ENCODE peak calls at places on chromosomes 6 and 20, in seven cellular contexts. One of them, this sample, is unnamed.

GRCh38 chr20:41041693-41042092 is 13.1 kb downstream of the TOP1 start:
- DNase-seq in EH: no peak
- DNase-seq in coronary artery: no peak
- DNase-seq in NCI-H187: no peak
- DNase-seq in MG63: no peak
- DNase-seq in H9: no peak
- DNase-seq in non-pigmented ciliary epithelial cell: no peak
- DNase-seq in this sample: no peak

GRCh38 chr6:7042056-7042653 is 65.6 kb upstream of the RREB1 start:
- DNase-seq in EH: peak
- DNase-seq in non-pigmented ciliary epithelial cell: no peak
- DNase-seq in H9: no peak
- DNase-seq in MG63: peak
- DNase-seq in NCI-H187: no peak
- DNase-seq in coronary artery: no peak
- DNase-seq in this sample: no peak

GRCh38 chr6:138692058-138692977 is 81.3 kb upstream of the CCDC28A start:
- DNase-seq in NCI-H187: peak
- DNase-seq in H9: peak
- DNase-seq in MG63: peak
- DNase-seq in coronary artery: peak
- DNase-seq in EH: peak
- DNase-seq in non-pigmented ciliary epithelial cell: no peak
- DNase-seq in this sample: no peak

GRCh38 chr20:49647509-49647908 is 66.2 kb downstream of the B4GALT5 start:
- DNase-seq in H9: no peak
- DNase-seq in EH: peak
- DNase-seq in coronary artery: no peak
- DNase-seq in MG63: no peak
- DNase-seq in NCI-H187: no peak
- DNase-seq in non-pigmented ciliary epithelial cell: no peak
- DNase-seq in this sample: no peak

GRCh38 chr6:105397987-105398386 is 4.9 kb downstream of the PREP start:
- DNase-seq in EH: no peak
- DNase-seq in non-pigmented ciliary epithelial cell: no peak
- DNase-seq in H9: no peak
- DNase-seq in coronary artery: no peak
- DNase-seq in MG63: no peak
- DNase-seq in NCI-H187: no peak
- DNase-seq in this sample: no peak

GRCh38 chr6:134029495-134030455 is 22.6 kb downstream of the SLC2A12 start:
- DNase-seq in NCI-H187: no peak
- DNase-seq in MG63: no peak
- DNase-seq in non-pigmented ciliary epithelial cell: no peak
- DNase-seq in H9: no peak
- DNase-seq in coronary artery: no peak
- DNase-seq in EH: peak
- DNase-seq in this sample: no peak

GRCh38 chr6:2245103-2245953 is at the start of gene GMDS:
- DNase-seq in non-pigmented ciliary epithelial cell: no peak
- DNase-seq in NCI-H187: peak
- DNase-seq in EH: peak
- DNase-seq in coronary artery: peak
- DNase-seq in H9: peak
- DNase-seq in MG63: peak
- DNase-seq in this sample: peak

GRCh38 chr20:25324412-25324811 is 66.2 kb downstream of the ABHD12 start:
- DNase-seq in H9: peak
- DNase-seq in MG63: no peak
- DNase-seq in NCI-H187: no peak
- DNase-seq in non-pigmented ciliary epithelial cell: no peak
- DNase-seq in coronary artery: no peak
- DNase-seq in EH: no peak
- DNase-seq in this sample: peak

GRCh38 chr6:31383149-31383548 is 20.2 kb upstream of the MICA start:
- DNase-seq in H9: no peak
- DNase-seq in EH: peak
- DNase-seq in coronary artery: no peak
- DNase-seq in non-pigmented ciliary epithelial cell: no peak
- DNase-seq in NCI-H187: no peak
- DNase-seq in MG63: no peak
- DNase-seq in this sample: no peak

GRCh38 chr6:1540864-1541521 is 68.7 kb upstream of the FOXC1 start:
- DNase-seq in coronary artery: no peak
- DNase-seq in EH: no peak
- DNase-seq in NCI-H187: no peak
- DNase-seq in MG63: no peak
- DNase-seq in non-pigmented ciliary epithelial cell: no peak
- DNase-seq in H9: no peak
- DNase-seq in this sample: no peak

GRCh38 chr20:53867741-53868351 is 202.5 kb downstream of the BCAS1 start:
- DNase-seq in MG63: no peak
- DNase-seq in NCI-H187: no peak
- DNase-seq in EH: no peak
- DNase-seq in H9: no peak
- DNase-seq in non-pigmented ciliary epithelial cell: no peak
- DNase-seq in coronary artery: no peak
- DNase-seq in this sample: no peak

GRCh38 chr6:139588076-139588639 is 213.7 kb upstream of the CITED2 start:
- DNase-seq in H9: no peak
- DNase-seq in EH: peak
- DNase-seq in coronary artery: no peak
- DNase-seq in MG63: peak
- DNase-seq in NCI-H187: peak
- DNase-seq in non-pigmented ciliary epithelial cell: no peak
- DNase-seq in this sample: no peak

GRCh38 chr6:166558156-166559025 is 28.1 kb downstream of the RAMACL start:
- DNase-seq in NCI-H187: no peak
- DNase-seq in coronary artery: no peak
- DNase-seq in MG63: no peak
- DNase-seq in non-pigmented ciliary epithelial cell: no peak
- DNase-seq in EH: no peak
- DNase-seq in H9: no peak
- DNase-seq in this sample: no peak

GRCh38 chr6:158853072-158853871 is 34.1 kb upstream of the EZR start:
- DNase-seq in NCI-H187: no peak
- DNase-seq in MG63: peak
- DNase-seq in H9: peak
- DNase-seq in EH: peak
- DNase-seq in coronary artery: no peak
- DNase-seq in non-pigmented ciliary epithelial cell: peak
- DNase-seq in this sample: no peak

GRCh38 chr6:106804238-106805016 is 170.1 kb downstream of the CD24 start:
- DNase-seq in coronary artery: no peak
- DNase-seq in non-pigmented ciliary epithelial cell: no peak
- DNase-seq in EH: peak
- DNase-seq in NCI-H187: no peak
- DNase-seq in MG63: no peak
- DNase-seq in H9: peak
- DNase-seq in this sample: no peak

GRCh38 chr6:26403888-26404287 is 1.8 kb downstream of the BTN3A1 start:
- DNase-seq in coronary artery: no peak
- DNase-seq in MG63: no peak
- DNase-seq in EH: no peak
- DNase-seq in NCI-H187: no peak
- DNase-seq in non-pigmented ciliary epithelial cell: no peak
- DNase-seq in H9: no peak
- DNase-seq in this sample: no peak

GRCh38 chr20:62367483-62368302 is 581 bp upstream of the LAMA5 start:
- DNase-seq in EH: no peak
- DNase-seq in MG63: peak
- DNase-seq in NCI-H187: peak
- DNase-seq in non-pigmented ciliary epithelial cell: no peak
- DNase-seq in coronary artery: no peak
- DNase-seq in H9: peak
- DNase-seq in this sample: no peak

GRCh38 chr20:63056236-63057132 is 49.7 kb upstream of the BHLHE23 start:
- DNase-seq in EH: peak
- DNase-seq in MG63: peak
- DNase-seq in non-pigmented ciliary epithelial cell: no peak
- DNase-seq in H9: peak
- DNase-seq in NCI-H187: no peak
- DNase-seq in coronary artery: peak
- DNase-seq in this sample: no peak

GRCh38 chr6:41355952-41356351 is 20.5 kb downstream of the NCR2 start:
- DNase-seq in EH: no peak
- DNase-seq in MG63: no peak
- DNase-seq in coronary artery: no peak
- DNase-seq in H9: no peak
- DNase-seq in NCI-H187: no peak
- DNase-seq in non-pigmented ciliary epithelial cell: no peak
- DNase-seq in this sample: peak

GRCh38 chr6:138035070-138035469 is 72.1 kb downstream of the PERP start:
- DNase-seq in NCI-H187: no peak
- DNase-seq in coronary artery: no peak
- DNase-seq in MG63: no peak
- DNase-seq in H9: no peak
- DNase-seq in EH: no peak
- DNase-seq in non-pigmented ciliary epithelial cell: no peak
- DNase-seq in this sample: no peak

GRCh38 chr6:51108563-51109234 is 290.0 kb downstream of the TFAP2B start:
- DNase-seq in MG63: no peak
- DNase-seq in EH: no peak
- DNase-seq in coronary artery: no peak
- DNase-seq in NCI-H187: no peak
- DNase-seq in H9: no peak
- DNase-seq in non-pigmented ciliary epithelial cell: no peak
- DNase-seq in this sample: no peak

GRCh38 chr6:36349240-36349639 is 12.6 kb upstream of the BNIP5 start:
- DNase-seq in H9: no peak
- DNase-seq in EH: no peak
- DNase-seq in coronary artery: no peak
- DNase-seq in NCI-H187: peak
- DNase-seq in MG63: no peak
- DNase-seq in non-pigmented ciliary epithelial cell: no peak
- DNase-seq in this sample: no peak

GRCh38 chr6:133132092-133132491 is 109.1 kb upstream of the EYA4 start:
- DNase-seq in non-pigmented ciliary epithelial cell: no peak
- DNase-seq in coronary artery: no peak
- DNase-seq in NCI-H187: no peak
- DNase-seq in MG63: no peak
- DNase-seq in EH: peak
- DNase-seq in H9: no peak
- DNase-seq in this sample: no peak

GRCh38 chr6:35231563-35231962 is 17.8 kb downstream of the SCUBE3 start:
- DNase-seq in non-pigmented ciliary epithelial cell: no peak
- DNase-seq in NCI-H187: no peak
- DNase-seq in coronary artery: no peak
- DNase-seq in MG63: no peak
- DNase-seq in H9: no peak
- DNase-seq in EH: no peak
- DNase-seq in this sample: no peak

GRCh38 chr20:10537850-10538480 is 102.9 kb downstream of the SLX4IP start:
- DNase-seq in EH: peak
- DNase-seq in MG63: peak
- DNase-seq in non-pigmented ciliary epithelial cell: no peak
- DNase-seq in H9: no peak
- DNase-seq in NCI-H187: no peak
- DNase-seq in coronary artery: no peak
- DNase-seq in this sample: no peak

GRCh38 chr6:16295471-16295870 is 57.1 kb downstream of the GMPR start:
- DNase-seq in non-pigmented ciliary epithelial cell: no peak
- DNase-seq in EH: no peak
- DNase-seq in MG63: no peak
- DNase-seq in coronary artery: no peak
- DNase-seq in H9: no peak
- DNase-seq in NCI-H187: no peak
- DNase-seq in this sample: no peak

GRCh38 chr6:7617954-7618764 is 28.2 kb downstream of the SNRNP48 start:
- DNase-seq in H9: no peak
- DNase-seq in EH: peak
- DNase-seq in non-pigmented ciliary epithelial cell: no peak
- DNase-seq in NCI-H187: no peak
- DNase-seq in coronary artery: no peak
- DNase-seq in MG63: peak
- DNase-seq in this sample: no peak

GRCh38 chr6:150981095-150981494 is 115.6 kb downstream of the MTHFD1L start:
- DNase-seq in non-pigmented ciliary epithelial cell: no peak
- DNase-seq in MG63: no peak
- DNase-seq in EH: no peak
- DNase-seq in NCI-H187: no peak
- DNase-seq in coronary artery: no peak
- DNase-seq in H9: no peak
- DNase-seq in this sample: no peak

GRCh38 chr6:22383016-22383415 is 86.2 kb upstream of the PRL start:
- DNase-seq in non-pigmented ciliary epithelial cell: no peak
- DNase-seq in coronary artery: no peak
- DNase-seq in MG63: no peak
- DNase-seq in H9: no peak
- DNase-seq in NCI-H187: no peak
- DNase-seq in EH: peak
- DNase-seq in this sample: no peak

GRCh38 chr6:21808551-21809181 is 215.1 kb downstream of the SOX4 start:
- DNase-seq in non-pigmented ciliary epithelial cell: no peak
- DNase-seq in coronary artery: no peak
- DNase-seq in H9: no peak
- DNase-seq in NCI-H187: peak
- DNase-seq in MG63: no peak
- DNase-seq in EH: no peak
- DNase-seq in this sample: no peak

GRCh38 chr6:119147101-119148053 is 68.9 kb upstream of the FAM184A start:
- DNase-seq in non-pigmented ciliary epithelial cell: peak
- DNase-seq in NCI-H187: no peak
- DNase-seq in EH: peak
- DNase-seq in H9: no peak
- DNase-seq in MG63: peak
- DNase-seq in coronary artery: peak
- DNase-seq in this sample: no peak

GRCh38 chr6:138999949-139000725 is 12.1 kb upstream of the REPS1 start:
- DNase-seq in H9: no peak
- DNase-seq in coronary artery: no peak
- DNase-seq in NCI-H187: no peak
- DNase-seq in MG63: no peak
- DNase-seq in non-pigmented ciliary epithelial cell: no peak
- DNase-seq in EH: peak
- DNase-seq in this sample: no peak

GRCh38 chr6:21953831-21954801 is 342.7 kb downstream of the PRL start:
- DNase-seq in MG63: peak
- DNase-seq in EH: peak
- DNase-seq in non-pigmented ciliary epithelial cell: no peak
- DNase-seq in coronary artery: no peak
- DNase-seq in NCI-H187: no peak
- DNase-seq in H9: no peak
- DNase-seq in this sample: no peak

GRCh38 chr20:47249913-47250312 is 106.6 kb downstream of the ZMYND8 start:
- DNase-seq in H9: no peak
- DNase-seq in non-pigmented ciliary epithelial cell: no peak
- DNase-seq in MG63: no peak
- DNase-seq in NCI-H187: no peak
- DNase-seq in EH: no peak
- DNase-seq in coronary artery: no peak
- DNase-seq in this sample: no peak

GRCh38 chr20:61895016-61895415 is 170.7 kb downstream of the TAF4 start:
- DNase-seq in NCI-H187: no peak
- DNase-seq in H9: no peak
- DNase-seq in MG63: no peak
- DNase-seq in non-pigmented ciliary epithelial cell: no peak
- DNase-seq in EH: no peak
- DNase-seq in coronary artery: no peak
- DNase-seq in this sample: no peak

GRCh38 chr20:51739722-51740249 is 28.4 kb downstream of the ATP9A start:
- DNase-seq in non-pigmented ciliary epithelial cell: no peak
- DNase-seq in coronary artery: no peak
- DNase-seq in MG63: no peak
- DNase-seq in EH: no peak
- DNase-seq in NCI-H187: no peak
- DNase-seq in H9: no peak
- DNase-seq in this sample: no peak

GRCh38 chr20:56527521-56527920 is 3.0 kb downstream of the FAM209A start:
- DNase-seq in MG63: no peak
- DNase-seq in EH: no peak
- DNase-seq in non-pigmented ciliary epithelial cell: no peak
- DNase-seq in H9: no peak
- DNase-seq in coronary artery: no peak
- DNase-seq in NCI-H187: no peak
- DNase-seq in this sample: no peak

GRCh38 chr6:85705220-85705619 is 62.5 kb upstream of the SYNCRIP start:
- DNase-seq in non-pigmented ciliary epithelial cell: no peak
- DNase-seq in H9: no peak
- DNase-seq in coronary artery: no peak
- DNase-seq in NCI-H187: no peak
- DNase-seq in MG63: no peak
- DNase-seq in EH: no peak
- DNase-seq in this sample: no peak